ENCODE peak calls at places on chromosomes 1 and 21, in ten cellular contexts. B is fibroblast of lung, D is adipocyte, P is HCT116, X is PC-3, Y is HepG2, C is K562, W is neuronal stem cell, G is GM23248, H is NT2/D1. R is an unnamed sample. For H3K27me3 and H3K4me1, the result is how much of the 10 kb centered on the place peaks cover.

GRCh38 chr1:69138172-69138571 is 429.6 kb upstream of the LRRC7 start:
- DNase-seq in B (no peak), D (no peak), P (no peak), X (no peak), Y (no peak), C (no peak), W (no peak), G (no peak), H (peak), R (no peak)

GRCh38 chr1:78035121-78035520 is 10.6 kb upstream of the GIPC2 start:
- DNase-seq in B (peak), D (no peak), P (no peak), X (no peak), Y (no peak), C (no peak), W (no peak), G (peak), H (no peak), R (no peak)

GRCh38 chr1:185787238-185787637 is 53.0 kb downstream of the HMCN1 start:
- DNase-seq in B (no peak), D (no peak), P (no peak), X (no peak), Y (no peak), C (no peak), W (no peak), G (no peak), H (no peak), R (peak)

GRCh38 chr1:115098979-115099692 is 9.8 kb upstream of the TSPAN2 start:
- DNase-seq in B (peak), D (no peak), P (no peak), X (peak), Y (no peak), C (no peak), W (no peak), G (peak), H (no peak), R (peak)

GRCh38 chr1:36269408-36269838 is 36.7 kb upstream of the SH3D21 start:
- DNase-seq in B (peak), D (no peak), P (no peak), X (no peak), Y (peak), C (no peak), W (no peak), G (peak), H (no peak), R (peak)

GRCh38 chr1:231828182-231828920 is 201.8 kb downstream of the DISC1 start:
- DNase-seq in B (peak), D (peak), P (peak), X (peak), Y (peak), C (no peak), W (no peak), G (peak), H (no peak), R (no peak)

GRCh38 chr1:23736437-23737134 is 6.7 kb upstream of the ELOA start:
- DNase-seq in B (no peak), D (no peak), P (no peak), X (no peak), Y (no peak), C (no peak), W (no peak), G (no peak), H (no peak), R (no peak)

GRCh38 chr1:29876902-29877301 is 640.6 kb downstream of the PTPRU start:
- DNase-seq in B (no peak), D (no peak), P (no peak), X (no peak), Y (no peak), C (peak), W (no peak), G (peak), H (no peak), R (no peak)

GRCh38 chr1:247530785-247531184 is 5.5 kb downstream of the OR2C3 start:
- DNase-seq in B (no peak), D (no peak), P (no peak), X (no peak), Y (no peak), C (peak), W (no peak), G (peak), H (no peak), R (no peak)

GRCh38 chr1:86375688-86376087 is 20.4 kb downstream of the ODF2L start:
- DNase-seq in B (no peak), D (peak), P (no peak), X (no peak), Y (no peak), C (no peak), W (no peak), G (peak), H (no peak), R (no peak)

GRCh38 chr1:31639543-31639942 is 5.1 kb downstream of the PEF1 start:
- DNase-seq in B (peak), D (peak), P (no peak), X (no peak), Y (no peak), C (no peak), W (no peak), G (peak), H (no peak), R (no peak)

GRCh38 chr1:231139659-231140650 is 21.9 kb upstream of the TRIM67 start:
- DNase-seq in B (peak), D (peak), P (no peak), X (peak), Y (peak), C (no peak), W (no peak), G (peak), H (no peak), R (no peak)

GRCh38 chr1:11858968-11859871 is 475 bp upstream of the NPPB start:
- DNase-seq in B (peak), D (peak), P (no peak), X (peak), Y (peak), C (peak), W (peak), G (peak), H (peak), R (peak)

GRCh38 chr1:110138956-110139355 is 11.3 kb upstream of the SLC6A17 start:
- DNase-seq in B (no peak), D (no peak), P (no peak), X (no peak), Y (no peak), C (no peak), W (no peak), G (no peak), H (no peak), R (no peak)

GRCh38 chr1:225460021-225460736 is 32.3 kb upstream of the LBR start:
- DNase-seq in B (no peak), D (no peak), P (no peak), X (no peak), Y (no peak), C (no peak), W (no peak), G (peak), H (no peak), R (no peak)

GRCh38 chr1:119779869-119780356 is 11.2 kb upstream of the HMGCS2 start:
- DNase-seq in B (peak), D (peak), P (no peak), X (peak), Y (no peak), C (no peak), W (no peak), G (peak), H (no peak), R (peak)

GRCh38 chr1:202013601-202014000 is 3.2 kb downstream of the ELF3 start:
- DNase-seq in B (no peak), D (no peak), P (no peak), X (no peak), Y (no peak), C (no peak), W (no peak), G (no peak), H (no peak), R (peak)

GRCh38 chr1:223261914-223262313 is 102.1 kb downstream of the SUSD4 start:
- DNase-seq in B (no peak), D (no peak), P (no peak), X (no peak), Y (no peak), C (no peak), W (no peak), G (no peak), H (no peak), R (no peak)

GRCh38 chr1:12132078-12132477 is 34.7 kb upstream of the TNFRSF1B start:
- DNase-seq in B (peak), D (peak), P (no peak), X (peak), Y (no peak), C (no peak), W (no peak), G (peak), H (no peak), R (no peak)

GRCh38 chr1:236119935-236120484 is 22.3 kb upstream of the GPR137B start:
- DNase-seq in B (no peak), D (no peak), P (no peak), X (no peak), Y (no peak), C (no peak), W (no peak), G (no peak), H (no peak), R (no peak)

GRCh38 chr1:156496211-156496761 is 4.3 kb downstream of the MEF2D start:
- DNase-seq in B (no peak), D (peak), P (no peak), X (no peak), Y (no peak), C (no peak), W (no peak), G (peak), H (no peak), R (peak)

GRCh38 chr1:19644422-19644760 is 280 bp downstream of the NBL1 start:
- DNase-seq in B (no peak), D (peak), P (no peak), X (no peak), Y (no peak), C (no peak), W (no peak), G (no peak), H (no peak), R (no peak)

GRCh38 chr1:161177112-161177935 is at the start of gene B4GALT3:
- DNase-seq in B (peak), D (peak), P (peak), X (peak), Y (peak), C (peak), W (peak), G (peak), H (peak), R (peak)

GRCh38 chr1:173333581-173333980 is 126.5 kb upstream of the TNFSF4 start:
- DNase-seq in B (no peak), D (peak), P (no peak), X (no peak), Y (no peak), C (no peak), W (no peak), G (peak), H (no peak), R (no peak)

GRCh38 chr1:37629008-37629407 is 5.7 kb downstream of the RSPO1 start:
- DNase-seq in B (no peak), D (no peak), P (no peak), X (no peak), Y (no peak), C (no peak), W (no peak), G (no peak), H (no peak), R (no peak)

GRCh38 chr1:153505576-153505975 is 30.2 kb downstream of the S100A6 start:
- DNase-seq in B (no peak), D (no peak), P (no peak), X (no peak), Y (no peak), C (no peak), W (no peak), G (peak), H (no peak), R (no peak)

GRCh38 chr1:6016191-6016865 is 24.1 kb upstream of the NPHP4 start:
- DNase-seq in B (no peak), D (no peak), P (no peak), X (peak), Y (no peak), C (no peak), W (no peak), G (peak), H (no peak), R (no peak)

GRCh38 chr1:181893937-181894336 is 167.6 kb downstream of the ZNF648 start:
- DNase-seq in B (no peak), D (no peak), P (no peak), X (no peak), Y (no peak), C (peak), W (no peak), G (no peak), H (no peak), R (no peak)

DNA sequence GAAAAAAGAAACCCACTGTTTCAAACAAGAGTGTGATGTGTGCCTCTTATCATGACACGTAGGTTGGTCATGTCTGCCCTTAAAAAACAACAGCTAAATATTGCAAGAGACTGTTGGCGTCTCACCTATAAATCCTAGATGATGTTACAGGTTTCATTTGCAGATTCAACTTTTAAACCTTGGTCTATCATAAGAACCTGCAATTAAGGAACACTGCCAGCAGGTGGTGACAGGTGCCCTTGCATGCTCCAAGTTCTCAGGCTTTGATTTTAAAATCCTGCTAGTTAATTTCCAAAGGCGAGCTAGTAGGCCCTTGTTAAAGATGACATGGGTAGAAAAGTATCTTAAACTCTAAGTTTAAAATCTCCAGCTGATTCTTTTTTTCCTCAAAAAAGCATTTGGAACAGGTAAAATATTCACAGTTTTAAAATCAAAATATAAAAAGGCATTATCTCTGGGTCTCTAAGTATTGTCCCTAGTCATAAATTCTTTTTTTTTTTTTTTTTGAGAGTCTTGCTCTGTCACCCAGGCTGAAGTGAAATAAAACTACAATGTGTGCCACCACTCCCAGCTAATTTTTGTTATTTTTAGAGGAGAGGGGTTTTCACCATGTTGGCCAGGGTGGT is 39.1 kb downstream of the CLSTN1 start:
- DNase-seq in B (peak), D (peak), P (peak), X (peak), Y (peak), C (peak), W (peak), G (peak), H (peak), R (peak)
- H3K9ac ChIP-seq in B (no peak), D (no peak), P (no peak), X (no peak), Y (no peak), C (no peak), W (no peak), G (no peak), H (no peak), R (no peak)

DNA sequence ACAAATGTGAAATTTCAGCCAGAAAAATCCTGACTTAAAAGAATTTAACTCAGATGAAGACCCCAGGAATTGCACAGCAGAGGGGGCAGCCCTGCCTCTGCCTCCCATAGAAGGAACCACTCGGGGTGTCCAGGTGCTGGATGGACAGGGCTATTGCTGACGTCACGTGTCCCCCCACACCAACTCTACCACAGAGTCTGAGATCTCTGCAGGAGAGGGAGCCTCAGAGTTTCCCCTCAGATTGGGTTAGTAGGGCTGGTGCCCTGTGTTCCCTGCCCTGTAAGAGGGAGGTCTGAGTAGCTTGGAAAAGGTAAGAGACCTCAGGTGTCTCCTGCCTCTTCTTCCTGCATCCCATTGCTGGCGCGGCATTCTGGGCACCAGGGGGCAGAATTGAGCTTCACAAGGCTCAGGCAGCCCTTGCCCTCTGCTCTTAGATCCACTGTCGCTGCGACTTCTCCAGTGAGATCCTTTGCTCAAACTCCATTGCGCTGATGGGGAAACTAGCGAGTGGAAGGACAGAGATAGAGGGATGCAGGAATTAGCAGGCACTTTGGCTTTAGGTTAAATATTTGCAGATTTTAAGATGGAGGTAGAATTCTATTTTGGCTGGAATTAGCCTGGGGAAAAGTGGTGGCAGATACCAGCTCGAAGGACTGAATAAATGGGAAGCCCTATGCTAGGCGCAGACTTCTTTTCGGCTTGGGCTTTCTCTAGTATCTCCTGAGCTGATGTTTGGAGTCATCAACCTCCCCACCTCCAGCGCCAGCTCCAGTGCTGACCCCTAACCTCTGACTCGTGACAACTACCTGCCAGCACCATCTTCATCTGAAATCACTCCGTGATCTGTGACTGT is 42.8 kb upstream of the DMBX1 start:
- DNase-seq in B (peak), D (peak), P (peak), X (peak), Y (peak), C (peak), W (peak), G (peak), H (peak), R (peak)
- H3K27me3 ChIP-seq in B (under half), D (half or more), P (under half), X (under half), Y (half or more), C (under half), W (half or more), G (under half), H (half or more), R (under half)

GRCh38 chr1:25468037-25468436 is 37.3 kb downstream of the MACO1 start:
- DNase-seq in B (peak), D (peak), P (no peak), X (no peak), Y (no peak), C (peak), W (no peak), G (peak), H (no peak), R (no peak)
- H3K4me1 ChIP-seq in B (under half), D (under half), P (under half), X (under half), Y (under half), C (under half), W (under half), G (under half), H (under half), R (under half)

DNA sequence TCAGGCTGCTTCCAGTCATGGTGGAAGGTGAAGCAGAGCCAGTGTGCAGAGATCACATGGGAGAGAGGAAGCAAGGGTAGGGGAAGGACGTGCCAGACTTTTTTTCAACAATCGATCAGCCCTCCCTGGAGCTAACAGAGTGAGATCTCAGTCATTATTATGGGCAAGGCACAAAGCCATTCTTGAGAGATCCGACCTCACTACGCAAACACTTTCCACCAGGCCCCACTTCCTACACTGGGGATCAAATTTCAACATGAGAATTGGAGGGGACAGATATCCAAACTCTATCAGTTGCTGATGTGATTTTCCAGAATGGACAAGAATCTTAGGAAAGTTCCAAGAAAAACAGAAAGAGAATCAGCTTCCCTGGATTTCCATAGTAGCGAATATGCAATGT is 60.5 kb downstream of the BACE2 start:
- DNase-seq in B (no peak), D (no peak), P (no peak), X (no peak), Y (no peak), C (no peak), W (no peak), G (no peak), H (no peak), R (no peak)
- H3K9ac ChIP-seq in B (no peak), D (no peak), P (no peak), X (no peak), Y (no peak), C (no peak), W (no peak), G (no peak), H (no peak), R (peak)

GRCh38 chr1:38817958-38818705 is 41.4 kb downstream of the RRAGC start:
- DNase-seq in B (peak), D (peak), P (no peak), X (no peak), Y (no peak), C (peak), W (peak), G (peak), H (peak), R (no peak)

GRCh38 chr1:38817267-38817957 is 42.2 kb downstream of the RRAGC start:
- DNase-seq in B (no peak), D (no peak), P (no peak), X (no peak), Y (no peak), C (peak), W (no peak), G (no peak), H (no peak), R (no peak)

GRCh38 chr1:38819516-38819915 is 40.1 kb downstream of the RRAGC start:
- DNase-seq in B (no peak), D (no peak), P (no peak), X (no peak), Y (no peak), C (no peak), W (no peak), G (no peak), H (no peak), R (no peak)

GRCh38 chr1:38820860-38821259 is 38.7 kb downstream of the RRAGC start:
- DNase-seq in B (no peak), D (no peak), P (no peak), X (no peak), Y (no peak), C (no peak), W (no peak), G (no peak), H (no peak), R (no peak)

DNA sequence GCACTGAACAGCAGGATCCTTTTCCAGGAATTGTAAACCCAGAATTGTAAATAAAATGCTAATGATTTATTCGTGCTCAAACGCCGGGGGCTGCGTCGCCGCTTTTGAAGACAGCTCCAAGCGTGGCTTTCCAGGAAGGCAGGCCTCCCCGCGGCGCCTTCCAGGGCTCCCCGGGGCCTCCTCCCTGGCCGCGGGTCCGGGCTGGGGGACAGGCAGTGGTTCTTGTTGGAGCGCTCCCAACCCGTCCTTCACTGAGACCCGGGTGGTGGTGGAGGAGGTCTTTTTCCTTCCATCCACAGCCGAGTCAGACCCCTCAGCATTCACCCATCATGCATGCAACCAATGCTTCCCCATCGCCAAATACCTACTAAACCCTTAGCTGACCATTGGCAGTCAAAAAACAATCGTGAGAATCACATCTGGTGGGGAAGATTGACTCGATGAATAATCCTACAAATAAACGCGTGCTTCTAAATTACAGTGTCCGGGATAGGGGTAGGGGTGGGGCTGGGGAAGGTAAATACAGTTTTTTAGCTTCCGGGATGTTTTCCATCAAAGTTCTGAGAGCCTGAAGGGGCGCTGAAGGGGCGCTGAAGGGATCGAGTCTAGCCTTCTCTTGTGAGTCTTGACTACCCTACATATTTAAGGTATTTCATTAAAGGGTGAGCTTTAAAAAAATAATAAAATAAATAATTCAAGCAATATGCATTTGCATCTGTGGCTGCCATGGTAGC is 40.7 kb downstream of the RRAGC start:
- DNase-seq in B (no peak), D (no peak), P (no peak), X (no peak), Y (no peak), C (no peak), W (no peak), G (no peak), H (no peak), R (no peak)
- H3K27me3 ChIP-seq in B (under half), D (half or more), P (under half), X (half or more), Y (half or more), C (under half), W (under half), G (half or more), H (under half), R (under half)

GRCh38 chr1:214513394-214513793 is 38.0 kb downstream of the PTPN14 start:
- DNase-seq in B (no peak), D (no peak), P (no peak), X (no peak), Y (no peak), C (no peak), W (no peak), G (no peak), H (no peak), R (no peak)
- H3K4me1 ChIP-seq in B (under half), D (under half), P (under half), X (under half), Y (under half), C (under half), W (under half), G (under half), H (under half), R (under half)

GRCh38 chr1:66332524-66332853 is 201.5 kb upstream of the SGIP1 start:
- DNase-seq in B (no peak), D (no peak), P (no peak), X (no peak), Y (no peak), C (no peak), W (no peak), G (no peak), H (no peak), R (no peak)
- H3K9ac ChIP-seq in B (no peak), D (peak), P (peak), X (peak), Y (no peak), C (no peak), W (no peak), G (peak), H (no peak), R (peak)

R was measured in colonic mucosa.